ENCODE peak calls at places on chromosome 1, in five cellular contexts. One of them, this sample, is unnamed.

GRCh38 chr1:237799762-237800474 is 90.8 kb downstream of the ZP4 start:
- DNase-seq in GM12891: peak
- DNase-seq in SK-N-SH: peak
- DNase-seq in K562: peak
- DNase-seq in GM12878: peak
- DNase-seq in this sample: peak

GRCh38 chr1:63198921-63199530 is 123.3 kb upstream of the FOXD3 start:
- DNase-seq in SK-N-SH: no peak
- DNase-seq in K562: no peak
- DNase-seq in GM12878: no peak
- DNase-seq in GM12891: no peak
- DNase-seq in this sample: no peak

GRCh38 chr1:109248797-109249629 is at the start of gene CELSR2:
- DNase-seq in SK-N-SH: peak
- DNase-seq in GM12878: no peak
- DNase-seq in K562: peak
- DNase-seq in GM12891: peak
- DNase-seq in this sample: peak

GRCh38 chr1:95309031-95309459 is 75.0 kb downstream of the RWDD3 start:
- DNase-seq in SK-N-SH: peak
- DNase-seq in K562: peak
- DNase-seq in GM12878: no peak
- DNase-seq in GM12891: no peak
- DNase-seq in this sample: no peak

GRCh38 chr1:212728606-212729005 is 29.0 kb upstream of the BATF3 start:
- DNase-seq in GM12891: no peak
- DNase-seq in K562: no peak
- DNase-seq in SK-N-SH: no peak
- DNase-seq in GM12878: no peak
- DNase-seq in this sample: no peak

GRCh38 chr1:188778578-188778977 is 1699.1 kb downstream of the BRINP3 start:
- DNase-seq in K562: no peak
- DNase-seq in SK-N-SH: no peak
- DNase-seq in GM12891: no peak
- DNase-seq in GM12878: no peak
- DNase-seq in this sample: no peak

GRCh38 chr1:68361511-68361910 is 88.2 kb downstream of the RPE65 start:
- DNase-seq in K562: no peak
- DNase-seq in SK-N-SH: no peak
- DNase-seq in GM12891: no peak
- DNase-seq in GM12878: no peak
- DNase-seq in this sample: no peak

GRCh38 chr1:93681549-93682412 is at the start of gene BCAR3:
- DNase-seq in SK-N-SH: peak
- DNase-seq in GM12891: peak
- DNase-seq in GM12878: no peak
- DNase-seq in K562: peak
- DNase-seq in this sample: peak

GRCh38 chr1:243968413-243968812 is 82.7 kb upstream of the ZBTB18 start:
- DNase-seq in SK-N-SH: no peak
- DNase-seq in GM12878: no peak
- DNase-seq in K562: no peak
- DNase-seq in GM12891: no peak
- DNase-seq in this sample: no peak

GRCh38 chr1:7703321-7704213 is 67.5 kb upstream of the VAMP3 start:
- DNase-seq in SK-N-SH: peak
- DNase-seq in K562: peak
- DNase-seq in GM12891: no peak
- DNase-seq in GM12878: no peak
- DNase-seq in this sample: no peak

GRCh38 chr1:62321438-62321837 is 2.2 kb upstream of the KANK4 start:
- DNase-seq in SK-N-SH: no peak
- DNase-seq in K562: no peak
- DNase-seq in GM12891: no peak
- DNase-seq in GM12878: no peak
- DNase-seq in this sample: no peak

GRCh38 chr1:172781513-172782140 is 122.7 kb downstream of the FASLG start:
- DNase-seq in K562: no peak
- DNase-seq in SK-N-SH: no peak
- DNase-seq in GM12878: peak
- DNase-seq in GM12891: no peak
- DNase-seq in this sample: no peak

GRCh38 chr1:106998431-106999002 is 58.0 kb upstream of the PRMT6 start:
- DNase-seq in K562: no peak
- DNase-seq in GM12891: no peak
- DNase-seq in SK-N-SH: no peak
- DNase-seq in GM12878: no peak
- DNase-seq in this sample: no peak

GRCh38 chr1:170734412-170735175 is 70.7 kb downstream of the PRRX1 start:
- DNase-seq in SK-N-SH: no peak
- DNase-seq in GM12891: no peak
- DNase-seq in K562: no peak
- DNase-seq in GM12878: no peak
- DNase-seq in this sample: no peak

GRCh38 chr1:77832889-77833288 is 53.4 kb downstream of the MIGA1 start:
- DNase-seq in SK-N-SH: no peak
- DNase-seq in GM12891: no peak
- DNase-seq in K562: no peak
- DNase-seq in GM12878: no peak
- DNase-seq in this sample: no peak

GRCh38 chr1:119186471-119186870 is 46.0 kb upstream of the WARS2 start:
- DNase-seq in K562: no peak
- DNase-seq in SK-N-SH: no peak
- DNase-seq in GM12891: no peak
- DNase-seq in GM12878: no peak
- DNase-seq in this sample: no peak

GRCh38 chr1:26694597-26695416 is 1.0 kb upstream of the ARID1A start:
- DNase-seq in GM12878: peak
- DNase-seq in SK-N-SH: no peak
- DNase-seq in GM12891: no peak
- DNase-seq in K562: no peak
- DNase-seq in this sample: no peak

GRCh38 chr1:39754906-39755504 is 16.1 kb downstream of the OXCT2 start:
- DNase-seq in SK-N-SH: no peak
- DNase-seq in K562: no peak
- DNase-seq in GM12878: no peak
- DNase-seq in GM12891: no peak
- DNase-seq in this sample: no peak

GRCh38 chr1:55061706-55062321 is 22.5 kb downstream of the PCSK9 start:
- DNase-seq in GM12891: no peak
- DNase-seq in K562: no peak
- DNase-seq in GM12878: no peak
- DNase-seq in SK-N-SH: no peak
- DNase-seq in this sample: no peak

GRCh38 chr1:156608036-156608674 is 6.9 kb upstream of the GPATCH4 start:
- DNase-seq in GM12878: peak
- DNase-seq in K562: peak
- DNase-seq in GM12891: no peak
- DNase-seq in SK-N-SH: peak
- DNase-seq in this sample: no peak

GRCh38 chr1:185281245-185281644 is 35.8 kb downstream of the IVNS1ABP start:
- DNase-seq in GM12891: no peak
- DNase-seq in SK-N-SH: no peak
- DNase-seq in K562: no peak
- DNase-seq in GM12878: peak
- DNase-seq in this sample: no peak

GRCh38 chr1:220698607-220699016 is 8.4 kb downstream of the C1orf115 start:
- DNase-seq in SK-N-SH: no peak
- DNase-seq in GM12878: no peak
- DNase-seq in K562: peak
- DNase-seq in GM12891: no peak
- DNase-seq in this sample: no peak

GRCh38 chr1:76079475-76080227 is 5.1 kb downstream of the ST6GALNAC3 start:
- DNase-seq in SK-N-SH: no peak
- DNase-seq in GM12891: no peak
- DNase-seq in K562: no peak
- DNase-seq in GM12878: no peak
- DNase-seq in this sample: no peak

DNA sequence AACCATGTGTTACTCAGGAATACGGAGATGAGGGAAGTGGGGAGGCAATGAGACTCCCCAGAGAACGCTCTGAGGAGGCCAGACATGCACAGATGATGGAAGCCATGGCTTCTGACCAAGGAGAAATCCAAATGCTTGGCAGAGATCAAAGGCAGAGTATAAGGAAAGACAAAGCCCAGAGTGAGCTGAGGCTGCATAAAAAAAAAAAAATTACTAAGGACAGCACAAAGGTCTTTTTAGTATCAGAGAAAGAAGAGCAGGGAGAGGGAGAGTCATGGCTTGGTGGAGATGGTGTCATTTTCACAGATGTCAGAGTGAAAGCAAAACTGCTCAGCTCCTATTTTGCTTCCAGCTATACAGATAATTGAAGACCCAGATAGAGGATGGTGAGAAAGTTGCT is 8.1 kb upstream of the NCF2 start:
- DNase-seq in K562: no peak
- DNase-seq in SK-N-SH: no peak
- DNase-seq in GM12891: no peak
- DNase-seq in GM12878: no peak
- DNase-seq in this sample: no peak
- TF ChIP-seq TAF1 in K562: no peak
- TF ChIP-seq TAF1 in SK-N-SH: no peak
- TF ChIP-seq TAF1 in GM12891: no peak
- TF ChIP-seq TAF1 in GM12878: no peak
- TF ChIP-seq TAF1 in this sample: no peak

DNA sequence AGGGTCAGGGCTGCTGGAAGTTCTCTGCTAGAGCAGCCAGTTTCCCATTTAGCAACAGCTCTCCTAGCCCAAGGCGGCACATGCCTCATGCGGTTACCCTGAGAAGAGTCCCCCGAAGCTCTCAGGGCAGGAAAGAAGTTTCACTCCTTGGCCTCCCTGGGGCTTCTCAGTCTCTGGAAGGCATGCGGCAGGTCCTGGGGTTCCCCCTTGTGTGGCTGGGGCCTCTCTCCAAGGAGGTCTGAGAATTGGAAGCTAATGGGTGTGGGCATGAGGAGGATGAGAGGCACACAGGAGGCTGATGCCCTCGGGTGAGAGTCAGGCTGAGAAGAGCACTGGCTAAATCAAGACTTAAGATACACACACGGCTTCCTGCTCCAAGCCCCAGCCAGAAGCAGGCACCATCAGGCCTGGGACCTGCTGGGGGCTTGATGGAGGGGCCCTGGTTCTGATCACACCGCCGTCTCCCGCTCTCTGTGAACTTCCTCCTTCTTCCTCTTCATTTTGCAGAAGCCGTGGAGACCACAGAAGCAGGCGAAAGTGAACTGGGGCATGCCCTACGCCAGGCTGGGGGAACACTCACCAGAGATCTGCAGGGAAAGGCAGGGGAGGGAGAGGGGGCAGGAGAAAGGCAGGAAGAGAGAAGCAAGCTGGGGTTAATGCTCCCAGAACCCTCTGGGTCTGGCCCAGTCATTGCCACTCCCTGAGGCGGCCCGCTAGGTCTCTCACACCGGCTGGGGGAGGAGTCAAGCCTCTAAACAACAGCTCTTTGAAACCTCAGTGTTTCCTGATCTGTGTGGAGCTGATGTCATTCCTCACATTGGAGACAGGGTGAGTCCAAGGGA is 15.1 kb downstream of the BLACAT1 start:
- DNase-seq in SK-N-SH: no peak
- DNase-seq in GM12891: peak
- DNase-seq in GM12878: peak
- DNase-seq in K562: peak
- DNase-seq in this sample: no peak
- TF ChIP-seq POLR2AphosphoS5 in SK-N-SH: no peak
- TF ChIP-seq POLR2AphosphoS5 in GM12891: no peak
- TF ChIP-seq POLR2AphosphoS5 in GM12878: no peak
- TF ChIP-seq POLR2AphosphoS5 in K562: no peak
- TF ChIP-seq POLR2AphosphoS5 in this sample: no peak

GRCh38 chr1:202189919-202190715 is 3.5 kb upstream of the LGR6 start:
- DNase-seq in GM12878: no peak
- DNase-seq in SK-N-SH: no peak
- DNase-seq in GM12891: no peak
- DNase-seq in K562: no peak
- DNase-seq in this sample: no peak

GRCh38 chr1:202187040-202187671 is 6.4 kb upstream of the LGR6 start:
- DNase-seq in SK-N-SH: no peak
- DNase-seq in GM12878: no peak
- DNase-seq in K562: no peak
- DNase-seq in GM12891: no peak
- DNase-seq in this sample: no peak

GRCh38 chr1:202187697-202188407 is 5.7 kb upstream of the LGR6 start:
- DNase-seq in SK-N-SH: no peak
- DNase-seq in GM12878: no peak
- DNase-seq in K562: no peak
- DNase-seq in GM12891: no peak
- DNase-seq in this sample: no peak

GRCh38 chr1:202186327-202186726 is 7.3 kb upstream of the LGR6 start:
- DNase-seq in K562: no peak
- DNase-seq in SK-N-SH: no peak
- DNase-seq in GM12878: no peak
- DNase-seq in GM12891: no peak
- DNase-seq in this sample: no peak

DNA sequence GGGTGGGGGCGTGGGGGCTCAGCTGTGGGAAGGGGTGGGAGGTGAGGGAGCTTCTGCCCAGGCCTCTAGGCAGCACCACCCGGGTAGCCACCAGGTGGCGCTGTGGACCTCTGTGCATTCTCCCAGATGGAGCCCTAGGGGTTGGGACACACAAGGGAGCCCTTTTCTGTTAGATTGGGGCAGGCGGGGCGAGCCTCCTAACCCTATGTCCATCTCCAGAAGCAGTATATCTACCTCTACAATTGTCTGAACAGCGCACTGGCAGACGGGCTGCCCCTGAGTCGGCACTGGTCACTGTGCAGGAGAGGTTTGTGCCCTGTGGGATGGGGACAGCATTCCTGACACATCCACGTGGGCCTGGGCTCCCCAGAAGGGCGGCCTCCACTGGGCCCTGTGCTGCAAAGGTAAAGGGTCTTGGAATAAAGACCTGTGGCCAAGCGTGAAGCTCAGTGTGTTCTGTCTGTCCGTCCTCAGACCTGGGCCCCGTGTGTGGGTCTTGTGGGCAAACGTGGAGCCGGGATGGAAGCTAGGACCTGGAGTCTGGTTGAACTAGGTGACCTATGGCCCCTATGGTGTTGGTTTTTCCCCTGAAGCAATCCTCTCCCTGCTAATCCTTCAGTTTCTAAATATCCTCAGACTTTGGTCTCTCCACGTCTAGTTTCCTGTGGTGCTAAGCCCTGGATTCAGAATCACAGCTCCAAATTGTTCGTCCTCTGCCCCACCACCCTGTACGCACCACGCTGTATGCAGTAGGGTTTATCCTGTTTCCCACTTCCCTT is 4.4 kb upstream of the LGR6 start:
- DNase-seq in GM12891: peak
- DNase-seq in SK-N-SH: peak
- DNase-seq in GM12878: no peak
- DNase-seq in K562: peak
- DNase-seq in this sample: peak
- TF ChIP-seq TAF1 in GM12891: no peak
- TF ChIP-seq TAF1 in SK-N-SH: no peak
- TF ChIP-seq TAF1 in GM12878: no peak
- TF ChIP-seq TAF1 in K562: no peak
- TF ChIP-seq TAF1 in this sample: no peak

DNA sequence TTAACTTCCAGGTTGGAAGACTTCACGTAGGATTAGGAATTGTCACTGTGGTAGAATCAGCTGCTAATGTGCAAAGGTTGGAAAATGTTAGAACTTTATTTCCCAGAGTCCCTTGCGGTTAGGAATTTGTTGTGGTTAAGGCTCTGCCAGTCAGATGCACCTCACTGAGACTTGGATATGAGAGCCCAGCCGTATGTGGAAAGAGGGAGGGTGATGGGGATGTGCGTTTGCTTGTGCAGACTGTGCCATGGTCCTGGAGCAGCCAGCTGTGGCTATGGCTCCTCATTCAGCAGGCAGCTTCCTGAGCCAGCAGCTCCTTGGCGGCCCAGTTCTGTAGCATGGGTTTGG is 12.5 kb downstream of the S100A10 start:
- DNase-seq in GM12878: no peak
- DNase-seq in GM12891: no peak
- DNase-seq in SK-N-SH: no peak
- DNase-seq in K562: no peak
- DNase-seq in this sample: no peak
- TF ChIP-seq POLR2AphosphoS5 in GM12878: no peak
- TF ChIP-seq POLR2AphosphoS5 in GM12891: no peak
- TF ChIP-seq POLR2AphosphoS5 in SK-N-SH: no peak
- TF ChIP-seq POLR2AphosphoS5 in K562: no peak
- TF ChIP-seq POLR2AphosphoS5 in this sample: no peak